ENCODE peak calls at places on chromosomes 7 and 10, in ten cellular contexts. One of them, this sample, is unnamed.

GRCh38 chr7:101159696-101160674 is 5.4 kb downstream of the VGF start:
- DNase-seq in heart right ventricle: no peak
- DNase-seq in cardiac muscle cell: no peak
- DNase-seq in upper lobe of right lung: no peak
- DNase-seq in tibial nerve: no peak
- DNase-seq in IMR-90: peak; percentile 57
- DNase-seq in mesendoderm: peak; percentile 60
- DNase-seq in CD8-positive, alpha-beta memory T cell: no peak
- DNase-seq in mucosa of descending colon: no peak
- DNase-seq in right lobe of liver: no peak
- DNase-seq in this sample: no peak

GRCh38 chr7:122987463-122987862 is 8.0 kb downstream of the TAS2R16 start:
- DNase-seq in heart right ventricle: no peak
- DNase-seq in cardiac muscle cell: no peak
- DNase-seq in upper lobe of right lung: no peak
- DNase-seq in tibial nerve: no peak
- DNase-seq in IMR-90: no peak
- DNase-seq in mesendoderm: no peak
- DNase-seq in CD8-positive, alpha-beta memory T cell: no peak
- DNase-seq in mucosa of descending colon: no peak
- DNase-seq in right lobe of liver: no peak
- DNase-seq in this sample: no peak

GRCh38 chr7:17946591-17946990 is 6.3 kb upstream of the SNX13 start:
- DNase-seq in heart right ventricle: no peak
- DNase-seq in cardiac muscle cell: no peak
- DNase-seq in upper lobe of right lung: no peak
- DNase-seq in tibial nerve: no peak
- DNase-seq in IMR-90: no peak
- DNase-seq in mesendoderm: no peak
- DNase-seq in CD8-positive, alpha-beta memory T cell: no peak
- DNase-seq in mucosa of descending colon: no peak
- DNase-seq in right lobe of liver: no peak
- DNase-seq in this sample: no peak

GRCh38 chr7:101299511-101300464 is 21.8 kb downstream of the IFT22 start:
- DNase-seq in heart right ventricle: no peak
- DNase-seq in cardiac muscle cell: peak; percentile 9
- DNase-seq in upper lobe of right lung: no peak
- DNase-seq in tibial nerve: no peak
- DNase-seq in IMR-90: no peak
- DNase-seq in mesendoderm: peak; percentile 71
- DNase-seq in CD8-positive, alpha-beta memory T cell: no peak
- DNase-seq in mucosa of descending colon: no peak
- DNase-seq in right lobe of liver: no peak
- DNase-seq in this sample: no peak

GRCh38 chr7:136004083-136004482 is 26.9 kb upstream of the MTPN start:
- DNase-seq in heart right ventricle: no peak
- DNase-seq in cardiac muscle cell: no peak
- DNase-seq in upper lobe of right lung: no peak
- DNase-seq in tibial nerve: no peak
- DNase-seq in IMR-90: no peak
- DNase-seq in mesendoderm: no peak
- DNase-seq in CD8-positive, alpha-beta memory T cell: no peak
- DNase-seq in mucosa of descending colon: no peak
- DNase-seq in right lobe of liver: no peak
- DNase-seq in this sample: no peak

GRCh38 chr10:9254353-9254752 is 1199.9 kb downstream of the GATA3 start:
- DNase-seq in heart right ventricle: no peak
- DNase-seq in cardiac muscle cell: no peak
- DNase-seq in upper lobe of right lung: no peak
- DNase-seq in tibial nerve: no peak
- DNase-seq in IMR-90: peak; percentile 64
- DNase-seq in mesendoderm: no peak
- DNase-seq in CD8-positive, alpha-beta memory T cell: no peak
- DNase-seq in mucosa of descending colon: no peak
- DNase-seq in right lobe of liver: no peak
- DNase-seq in this sample: no peak

GRCh38 chr10:32005050-32005449 is 51.2 kb downstream of the KIF5B start:
- DNase-seq in heart right ventricle: no peak
- DNase-seq in cardiac muscle cell: peak; percentile 57
- DNase-seq in upper lobe of right lung: no peak
- DNase-seq in tibial nerve: no peak
- DNase-seq in IMR-90: peak; percentile 53
- DNase-seq in mesendoderm: peak; percentile 76
- DNase-seq in CD8-positive, alpha-beta memory T cell: peak; percentile 3
- DNase-seq in mucosa of descending colon: peak; percentile 81
- DNase-seq in right lobe of liver: no peak
- DNase-seq in this sample: no peak

GRCh38 chr7:133240302-133240701 is 12.6 kb upstream of the EXOC4 start:
- DNase-seq in heart right ventricle: no peak
- DNase-seq in cardiac muscle cell: no peak
- DNase-seq in upper lobe of right lung: no peak
- DNase-seq in tibial nerve: no peak
- DNase-seq in IMR-90: no peak
- DNase-seq in mesendoderm: no peak
- DNase-seq in CD8-positive, alpha-beta memory T cell: no peak
- DNase-seq in mucosa of descending colon: no peak
- DNase-seq in right lobe of liver: no peak
- DNase-seq in this sample: no peak

GRCh38 chr10:63555330-63555729 is 34.1 kb downstream of the REEP3 start:
- DNase-seq in heart right ventricle: no peak
- DNase-seq in cardiac muscle cell: no peak
- DNase-seq in upper lobe of right lung: no peak
- DNase-seq in tibial nerve: no peak
- DNase-seq in IMR-90: no peak
- DNase-seq in mesendoderm: no peak
- DNase-seq in CD8-positive, alpha-beta memory T cell: no peak
- DNase-seq in mucosa of descending colon: no peak
- DNase-seq in right lobe of liver: no peak
- DNase-seq in this sample: no peak

GRCh38 chr7:11210374-11210773 is 236.7 kb downstream of the PHF14 start:
- DNase-seq in heart right ventricle: no peak
- DNase-seq in cardiac muscle cell: no peak
- DNase-seq in upper lobe of right lung: no peak
- DNase-seq in tibial nerve: no peak
- DNase-seq in IMR-90: no peak
- DNase-seq in mesendoderm: no peak
- DNase-seq in CD8-positive, alpha-beta memory T cell: no peak
- DNase-seq in mucosa of descending colon: no peak
- DNase-seq in right lobe of liver: no peak
- DNase-seq in this sample: no peak

GRCh38 chr10:108582387-108582786 is 1340.9 kb downstream of the XPNPEP1 start:
- DNase-seq in heart right ventricle: no peak
- DNase-seq in cardiac muscle cell: peak; percentile 38
- DNase-seq in upper lobe of right lung: no peak
- DNase-seq in tibial nerve: no peak
- DNase-seq in IMR-90: no peak
- DNase-seq in mesendoderm: peak; percentile 14
- DNase-seq in CD8-positive, alpha-beta memory T cell: no peak
- DNase-seq in mucosa of descending colon: no peak
- DNase-seq in right lobe of liver: peak; percentile 66
- DNase-seq in this sample: no peak

GRCh38 chr10:1085258-1085657 is 29.1 kb downstream of the WDR37 start:
- DNase-seq in heart right ventricle: no peak
- DNase-seq in cardiac muscle cell: peak; percentile 16
- DNase-seq in upper lobe of right lung: no peak
- DNase-seq in tibial nerve: no peak
- DNase-seq in IMR-90: peak; percentile 14
- DNase-seq in mesendoderm: no peak
- DNase-seq in CD8-positive, alpha-beta memory T cell: no peak
- DNase-seq in mucosa of descending colon: no peak
- DNase-seq in right lobe of liver: peak; percentile 43
- DNase-seq in this sample: peak; percentile 24

GRCh38 chr7:9488555-9488954 is 1055.1 kb downstream of the NXPH1 start:
- DNase-seq in heart right ventricle: no peak
- DNase-seq in cardiac muscle cell: peak; percentile 54
- DNase-seq in upper lobe of right lung: no peak
- DNase-seq in tibial nerve: no peak
- DNase-seq in IMR-90: peak; percentile 19
- DNase-seq in mesendoderm: peak; percentile 27
- DNase-seq in CD8-positive, alpha-beta memory T cell: no peak
- DNase-seq in mucosa of descending colon: no peak
- DNase-seq in right lobe of liver: no peak
- DNase-seq in this sample: no peak

GRCh38 chr7:112668561-112668960 is 121.6 kb downstream of the TMEM168 start:
- DNase-seq in heart right ventricle: no peak
- DNase-seq in cardiac muscle cell: no peak
- DNase-seq in upper lobe of right lung: no peak
- DNase-seq in tibial nerve: no peak
- DNase-seq in IMR-90: no peak
- DNase-seq in mesendoderm: peak; percentile 36
- DNase-seq in CD8-positive, alpha-beta memory T cell: no peak
- DNase-seq in mucosa of descending colon: no peak
- DNase-seq in right lobe of liver: no peak
- DNase-seq in this sample: no peak

GRCh38 chr10:77613476-77614130 is 24.0 kb downstream of the KCNMA1 start:
- DNase-seq in heart right ventricle: no peak
- DNase-seq in cardiac muscle cell: no peak
- DNase-seq in upper lobe of right lung: no peak
- DNase-seq in tibial nerve: no peak
- DNase-seq in IMR-90: no peak
- DNase-seq in mesendoderm: no peak
- DNase-seq in CD8-positive, alpha-beta memory T cell: no peak
- DNase-seq in mucosa of descending colon: no peak
- DNase-seq in right lobe of liver: no peak
- DNase-seq in this sample: no peak

GRCh38 chr10:29703276-29703675 is 68.5 kb upstream of the SVIL start:
- DNase-seq in heart right ventricle: no peak
- DNase-seq in cardiac muscle cell: no peak
- DNase-seq in upper lobe of right lung: no peak
- DNase-seq in tibial nerve: no peak
- DNase-seq in IMR-90: no peak
- DNase-seq in mesendoderm: no peak
- DNase-seq in CD8-positive, alpha-beta memory T cell: no peak
- DNase-seq in mucosa of descending colon: no peak
- DNase-seq in right lobe of liver: no peak
- DNase-seq in this sample: no peak

GRCh38 chr7:129739427-129739826 is 127.9 kb downstream of the NRF1 start:
- DNase-seq in heart right ventricle: peak; percentile 66
- DNase-seq in cardiac muscle cell: peak; percentile 29
- DNase-seq in upper lobe of right lung: no peak
- DNase-seq in tibial nerve: no peak
- DNase-seq in IMR-90: peak; percentile 76
- DNase-seq in mesendoderm: no peak
- DNase-seq in CD8-positive, alpha-beta memory T cell: no peak
- DNase-seq in mucosa of descending colon: peak; percentile 8
- DNase-seq in right lobe of liver: no peak
- DNase-seq in this sample: no peak

GRCh38 chr7:128076831-128077271 is 45.6 kb upstream of the LRRC4 start:
- DNase-seq in heart right ventricle: peak; percentile 41
- DNase-seq in cardiac muscle cell: peak; percentile 36
- DNase-seq in upper lobe of right lung: peak; percentile 72
- DNase-seq in tibial nerve: peak; percentile 53
- DNase-seq in IMR-90: no peak
- DNase-seq in mesendoderm: no peak
- DNase-seq in CD8-positive, alpha-beta memory T cell: no peak
- DNase-seq in mucosa of descending colon: peak; percentile 90
- DNase-seq in right lobe of liver: peak; percentile 90
- DNase-seq in this sample: no peak

GRCh38 chr7:157758468-157759245 is 421.9 kb downstream of the DNAJB6 start:
- DNase-seq in heart right ventricle: no peak
- DNase-seq in cardiac muscle cell: no peak
- DNase-seq in upper lobe of right lung: no peak
- DNase-seq in tibial nerve: no peak
- DNase-seq in IMR-90: no peak
- DNase-seq in mesendoderm: no peak
- DNase-seq in CD8-positive, alpha-beta memory T cell: no peak
- DNase-seq in mucosa of descending colon: no peak
- DNase-seq in right lobe of liver: no peak
- DNase-seq in this sample: no peak
- H3K4me3 ChIP-seq in heart right ventricle: no peak overlapping the region
- H3K4me3 ChIP-seq in cardiac muscle cell: no peak overlapping the region
- H3K4me3 ChIP-seq in upper lobe of right lung: no peak overlapping the region
- H3K4me3 ChIP-seq in tibial nerve: no peak overlapping the region
- H3K4me3 ChIP-seq in IMR-90: no peak overlapping the region
- H3K4me3 ChIP-seq in mesendoderm: no peak overlapping the region
- H3K4me3 ChIP-seq in CD8-positive, alpha-beta memory T cell: no peak overlapping the region
- H3K4me3 ChIP-seq in mucosa of descending colon: no peak overlapping the region
- H3K4me3 ChIP-seq in right lobe of liver: no peak overlapping the region
- H3K4me3 ChIP-seq in this sample: no peak overlapping the region

GRCh38 chr10:96587255-96588059 is 645 bp upstream of the TM9SF3 start:
- DNase-seq in heart right ventricle: peak; percentile 65
- DNase-seq in cardiac muscle cell: peak; percentile 86
- DNase-seq in upper lobe of right lung: no peak
- DNase-seq in tibial nerve: peak; percentile 27
- DNase-seq in IMR-90: peak; percentile 83
- DNase-seq in mesendoderm: peak; percentile 87
- DNase-seq in CD8-positive, alpha-beta memory T cell: no peak
- DNase-seq in mucosa of descending colon: peak; percentile 62
- DNase-seq in right lobe of liver: peak; percentile 86
- DNase-seq in this sample: peak; percentile 94
- H3K4me3 ChIP-seq in heart right ventricle: peak overlapping the region; percentile 94
- H3K4me3 ChIP-seq in cardiac muscle cell: peak overlapping the region; percentile 62
- H3K4me3 ChIP-seq in upper lobe of right lung: peak overlapping the region; percentile 92
- H3K4me3 ChIP-seq in tibial nerve: peak overlapping the region; percentile 84
- H3K4me3 ChIP-seq in IMR-90: peak overlapping the region; percentile 78
- H3K4me3 ChIP-seq in mesendoderm: peak overlapping the region; percentile 7
- H3K4me3 ChIP-seq in CD8-positive, alpha-beta memory T cell: peak overlapping the region; percentile 79
- H3K4me3 ChIP-seq in mucosa of descending colon: peak overlapping the region; percentile 92
- H3K4me3 ChIP-seq in right lobe of liver: peak overlapping the region; percentile 91
- H3K4me3 ChIP-seq in this sample: peak overlapping the region; percentile 95

GRCh38 chr10:103985726-103986125 is 18.8 kb downstream of the SLK start:
- DNase-seq in heart right ventricle: no peak
- DNase-seq in cardiac muscle cell: no peak
- DNase-seq in upper lobe of right lung: no peak
- DNase-seq in tibial nerve: no peak
- DNase-seq in IMR-90: peak; percentile 65
- DNase-seq in mesendoderm: no peak
- DNase-seq in CD8-positive, alpha-beta memory T cell: no peak
- DNase-seq in mucosa of descending colon: no peak
- DNase-seq in right lobe of liver: no peak
- DNase-seq in this sample: no peak
- H3K4me3 ChIP-seq in heart right ventricle: no peak overlapping the region
- H3K4me3 ChIP-seq in cardiac muscle cell: no peak overlapping the region
- H3K4me3 ChIP-seq in upper lobe of right lung: no peak overlapping the region
- H3K4me3 ChIP-seq in tibial nerve: no peak overlapping the region
- H3K4me3 ChIP-seq in IMR-90: no peak overlapping the region
- H3K4me3 ChIP-seq in mesendoderm: no peak overlapping the region
- H3K4me3 ChIP-seq in CD8-positive, alpha-beta memory T cell: no peak overlapping the region
- H3K4me3 ChIP-seq in mucosa of descending colon: no peak overlapping the region
- H3K4me3 ChIP-seq in right lobe of liver: no peak overlapping the region
- H3K4me3 ChIP-seq in this sample: no peak overlapping the region

GRCh38 chr7:65475734-65476319 is 102.2 kb downstream of the ZNF92 start:
- DNase-seq in heart right ventricle: no peak
- DNase-seq in cardiac muscle cell: peak; percentile 3
- DNase-seq in upper lobe of right lung: no peak
- DNase-seq in tibial nerve: no peak
- DNase-seq in IMR-90: no peak
- DNase-seq in mesendoderm: no peak
- DNase-seq in CD8-positive, alpha-beta memory T cell: no peak
- DNase-seq in mucosa of descending colon: peak; percentile 12
- DNase-seq in right lobe of liver: no peak
- DNase-seq in this sample: no peak

GRCh38 chr7:65471587-65471986 is 97.9 kb downstream of the ZNF92 start:
- DNase-seq in heart right ventricle: no peak
- DNase-seq in cardiac muscle cell: no peak
- DNase-seq in upper lobe of right lung: no peak
- DNase-seq in tibial nerve: no peak
- DNase-seq in IMR-90: no peak
- DNase-seq in mesendoderm: no peak
- DNase-seq in CD8-positive, alpha-beta memory T cell: no peak
- DNase-seq in mucosa of descending colon: no peak
- DNase-seq in right lobe of liver: no peak
- DNase-seq in this sample: no peak

GRCh38 chr7:65477326-65477725 is 103.7 kb downstream of the ZNF92 start:
- DNase-seq in heart right ventricle: no peak
- DNase-seq in cardiac muscle cell: peak; percentile 34
- DNase-seq in upper lobe of right lung: no peak
- DNase-seq in tibial nerve: no peak
- DNase-seq in IMR-90: peak; percentile 5
- DNase-seq in mesendoderm: peak; percentile 81
- DNase-seq in CD8-positive, alpha-beta memory T cell: no peak
- DNase-seq in mucosa of descending colon: peak; percentile 5
- DNase-seq in right lobe of liver: peak; percentile 50
- DNase-seq in this sample: no peak

GRCh38 chr7:65475040-65475726 is 101.5 kb downstream of the ZNF92 start:
- DNase-seq in heart right ventricle: no peak
- DNase-seq in cardiac muscle cell: no peak
- DNase-seq in upper lobe of right lung: no peak
- DNase-seq in tibial nerve: no peak
- DNase-seq in IMR-90: no peak
- DNase-seq in mesendoderm: no peak
- DNase-seq in CD8-positive, alpha-beta memory T cell: no peak
- DNase-seq in mucosa of descending colon: no peak
- DNase-seq in right lobe of liver: no peak
- DNase-seq in this sample: no peak
- H3K4me3 ChIP-seq in heart right ventricle: no peak overlapping the region
- H3K4me3 ChIP-seq in cardiac muscle cell: no peak overlapping the region
- H3K4me3 ChIP-seq in upper lobe of right lung: no peak overlapping the region
- H3K4me3 ChIP-seq in tibial nerve: no peak overlapping the region
- H3K4me3 ChIP-seq in IMR-90: no peak overlapping the region
- H3K4me3 ChIP-seq in mesendoderm: no peak overlapping the region
- H3K4me3 ChIP-seq in CD8-positive, alpha-beta memory T cell: no peak overlapping the region
- H3K4me3 ChIP-seq in mucosa of descending colon: no peak overlapping the region
- H3K4me3 ChIP-seq in right lobe of liver: no peak overlapping the region
- H3K4me3 ChIP-seq in this sample: no peak overlapping the region

This sample was measured in esophagus muscularis mucosa.